ENCODE peak calls at places on chromosome 2, in eight cellular contexts. L is T-helper 1 cell; X is frontal cortex; E is SIG-M5; P is activated naive CD8-positive, alpha-beta T cell treated with anti-CD3 and anti-CD28 coated beads, Interleukin-2, amount 10 ng/mL, durations not matched to agents 7 days and 5 days; U is CD8-positive, alpha-beta memory T cell; J is germinal center; G is mucosa of descending colon. D is an unnamed sample.

GRCh38 chr2:71601136-71602114 is 148.1 kb downstream of the DYSF start:
- DNase-seq in L (no peak), X (no peak), E (no peak), P (no peak), U (no peak), J (no peak), G (no peak), D (no peak)

GRCh38 chr2:198101688-198102087 is 297.3 kb downstream of the PLCL1 start:
- DNase-seq in L (no peak), X (no peak), E (no peak), P (no peak), U (no peak), J (no peak), G (no peak), D (no peak)

GRCh38 chr2:231568785-231569435 is 23.8 kb upstream of the TEX44 start:
- DNase-seq in L (no peak), X (no peak), E (no peak), P (no peak), U (no peak), J (no peak), G (no peak), D (no peak)

GRCh38 chr2:148238561-148238960 is 217.7 kb downstream of the MBD5 start:
- DNase-seq in L (no peak), X (no peak), E (no peak), P (no peak), U (no peak), J (no peak), G (no peak), D (no peak)

GRCh38 chr2:232875256-232876070 is 5.4 kb downstream of the SNORC start:
- DNase-seq in L (no peak), X (peak; percentile 61), E (no peak), P (no peak), U (no peak), J (peak; percentile 17), G (peak; percentile 63), D (peak; percentile 38)

GRCh38 chr2:241680827-241681599 is 5.6 kb downstream of the DTYMK start:
- DNase-seq in L (no peak), X (no peak), E (no peak), P (no peak), U (no peak), J (no peak), G (no peak), D (no peak)

GRCh38 chr2:37894601-37895000 is 30.5 kb upstream of the RMDN2 start:
- DNase-seq in L (no peak), X (no peak), E (no peak), P (no peak), U (no peak), J (no peak), G (no peak), D (no peak)

GRCh38 chr2:148885209-148885608 is 10.2 kb downstream of the KIF5C start:
- DNase-seq in L (no peak), X (no peak), E (no peak), P (no peak), U (no peak), J (no peak), G (no peak), D (no peak)